ENCODE peak calls at places on chromosome 3, in six cellular contexts. One of them, this sample, is unnamed. For H3K4me1, the result is how much of the 10 kb centered on the place peaks cover.

GRCh38 chr3:141769171-141769894 is 6.1 kb downstream of the GRK7 start:
- DNase-seq in thoracic aorta: no peak
- DNase-seq in cardiac muscle cell: peak
- DNase-seq in mesendoderm: peak
- DNase-seq in CD4-positive, alpha-beta memory T cell: no peak
- DNase-seq in heart right ventricle: no peak
- DNase-seq in this sample: no peak

GRCh38 chr3:46566040-46566631 is at the start of gene LRRC2:
- DNase-seq in CD4-positive, alpha-beta memory T cell: peak
- DNase-seq in heart right ventricle: peak
- DNase-seq in mesendoderm: peak
- DNase-seq in thoracic aorta: no peak
- DNase-seq in cardiac muscle cell: peak
- DNase-seq in this sample: peak

GRCh38 chr3:152298393-152299242 is 29.9 kb downstream of the MBNL1 start:
- DNase-seq in mesendoderm: peak
- DNase-seq in thoracic aorta: no peak
- DNase-seq in heart right ventricle: peak
- DNase-seq in cardiac muscle cell: peak
- DNase-seq in CD4-positive, alpha-beta memory T cell: peak
- DNase-seq in this sample: peak

GRCh38 chr3:167394003-167394402 is 13.9 kb upstream of the ZBBX start:
- DNase-seq in thoracic aorta: no peak
- DNase-seq in CD4-positive, alpha-beta memory T cell: no peak
- DNase-seq in heart right ventricle: no peak
- DNase-seq in mesendoderm: no peak
- DNase-seq in cardiac muscle cell: no peak
- DNase-seq in this sample: no peak

GRCh38 chr3:54899273-54899672 is 28.6 kb downstream of the LRTM1 start:
- DNase-seq in thoracic aorta: no peak
- DNase-seq in heart right ventricle: no peak
- DNase-seq in CD4-positive, alpha-beta memory T cell: no peak
- DNase-seq in mesendoderm: no peak
- DNase-seq in cardiac muscle cell: no peak
- DNase-seq in this sample: no peak

GRCh38 chr3:13841141-13841540 is 38.7 kb downstream of the WNT7A start:
- DNase-seq in mesendoderm: no peak
- DNase-seq in CD4-positive, alpha-beta memory T cell: no peak
- DNase-seq in cardiac muscle cell: no peak
- DNase-seq in heart right ventricle: no peak
- DNase-seq in thoracic aorta: no peak
- DNase-seq in this sample: no peak

GRCh38 chr3:169678122-169678521 is 14.6 kb upstream of the MECOM start:
- DNase-seq in heart right ventricle: no peak
- DNase-seq in mesendoderm: no peak
- DNase-seq in cardiac muscle cell: peak
- DNase-seq in thoracic aorta: no peak
- DNase-seq in CD4-positive, alpha-beta memory T cell: no peak
- DNase-seq in this sample: no peak

GRCh38 chr3:192928720-192929119 is 11.1 kb upstream of the MB21D2 start:
- DNase-seq in CD4-positive, alpha-beta memory T cell: no peak
- DNase-seq in heart right ventricle: no peak
- DNase-seq in thoracic aorta: no peak
- DNase-seq in cardiac muscle cell: no peak
- DNase-seq in mesendoderm: no peak
- DNase-seq in this sample: no peak

GRCh38 chr3:47605646-47606045 is 27.0 kb upstream of the CSPG5 start:
- DNase-seq in cardiac muscle cell: peak
- DNase-seq in heart right ventricle: no peak
- DNase-seq in CD4-positive, alpha-beta memory T cell: no peak
- DNase-seq in mesendoderm: no peak
- DNase-seq in thoracic aorta: no peak
- DNase-seq in this sample: no peak

GRCh38 chr3:131193671-131194291 is 167.1 kb downstream of the NEK11 start:
- DNase-seq in cardiac muscle cell: no peak
- DNase-seq in mesendoderm: peak
- DNase-seq in heart right ventricle: no peak
- DNase-seq in CD4-positive, alpha-beta memory T cell: no peak
- DNase-seq in thoracic aorta: no peak
- DNase-seq in this sample: no peak

GRCh38 chr3:184508938-184509337 is 52.6 kb upstream of the EPHB3 start:
- DNase-seq in heart right ventricle: no peak
- DNase-seq in cardiac muscle cell: no peak
- DNase-seq in thoracic aorta: no peak
- DNase-seq in CD4-positive, alpha-beta memory T cell: no peak
- DNase-seq in mesendoderm: no peak
- DNase-seq in this sample: no peak

GRCh38 chr3:152121292-152121654 is 147.5 kb upstream of the MBNL1 start:
- DNase-seq in CD4-positive, alpha-beta memory T cell: no peak
- DNase-seq in heart right ventricle: no peak
- DNase-seq in mesendoderm: no peak
- DNase-seq in thoracic aorta: no peak
- DNase-seq in cardiac muscle cell: peak
- DNase-seq in this sample: no peak

GRCh38 chr3:144942501-144943197 is 971.0 kb downstream of the DIPK2A start:
- DNase-seq in thoracic aorta: no peak
- DNase-seq in CD4-positive, alpha-beta memory T cell: no peak
- DNase-seq in mesendoderm: no peak
- DNase-seq in heart right ventricle: no peak
- DNase-seq in cardiac muscle cell: no peak
- DNase-seq in this sample: no peak
- H3K4me1 ChIP-seq in thoracic aorta: under half
- H3K4me1 ChIP-seq in CD4-positive, alpha-beta memory T cell: under half
- H3K4me1 ChIP-seq in mesendoderm: under half
- H3K4me1 ChIP-seq in heart right ventricle: under half
- H3K4me1 ChIP-seq in cardiac muscle cell: under half
- H3K4me1 ChIP-seq in this sample: under half

GRCh38 chr3:64560802-64561502 is 126.8 kb downstream of the ADAMTS9 start:
- DNase-seq in cardiac muscle cell: no peak
- DNase-seq in thoracic aorta: no peak
- DNase-seq in heart right ventricle: no peak
- DNase-seq in mesendoderm: no peak
- DNase-seq in CD4-positive, alpha-beta memory T cell: no peak
- DNase-seq in this sample: no peak

GRCh38 chr3:64561503-64561810 is 126.3 kb downstream of the ADAMTS9 start:
- DNase-seq in CD4-positive, alpha-beta memory T cell: no peak
- DNase-seq in thoracic aorta: no peak
- DNase-seq in heart right ventricle: no peak
- DNase-seq in cardiac muscle cell: no peak
- DNase-seq in mesendoderm: no peak
- DNase-seq in this sample: no peak

GRCh38 chr3:64559658-64560057 is 128.1 kb downstream of the ADAMTS9 start:
- DNase-seq in cardiac muscle cell: no peak
- DNase-seq in thoracic aorta: no peak
- DNase-seq in mesendoderm: no peak
- DNase-seq in CD4-positive, alpha-beta memory T cell: no peak
- DNase-seq in heart right ventricle: no peak
- DNase-seq in this sample: no peak

GRCh38 chr3:64568895-64569509 is 118.8 kb downstream of the ADAMTS9 start:
- DNase-seq in cardiac muscle cell: no peak
- DNase-seq in mesendoderm: no peak
- DNase-seq in heart right ventricle: no peak
- DNase-seq in CD4-positive, alpha-beta memory T cell: no peak
- DNase-seq in thoracic aorta: no peak
- DNase-seq in this sample: no peak

GRCh38 chr3:64563776-64564175 is 124.0 kb downstream of the ADAMTS9 start:
- DNase-seq in cardiac muscle cell: no peak
- DNase-seq in thoracic aorta: no peak
- DNase-seq in heart right ventricle: no peak
- DNase-seq in CD4-positive, alpha-beta memory T cell: no peak
- DNase-seq in mesendoderm: no peak
- DNase-seq in this sample: no peak
- H3K4me1 ChIP-seq in cardiac muscle cell: under half
- H3K4me1 ChIP-seq in thoracic aorta: under half
- H3K4me1 ChIP-seq in heart right ventricle: under half
- H3K4me1 ChIP-seq in CD4-positive, alpha-beta memory T cell: under half
- H3K4me1 ChIP-seq in mesendoderm: under half
- H3K4me1 ChIP-seq in this sample: under half

DNA sequence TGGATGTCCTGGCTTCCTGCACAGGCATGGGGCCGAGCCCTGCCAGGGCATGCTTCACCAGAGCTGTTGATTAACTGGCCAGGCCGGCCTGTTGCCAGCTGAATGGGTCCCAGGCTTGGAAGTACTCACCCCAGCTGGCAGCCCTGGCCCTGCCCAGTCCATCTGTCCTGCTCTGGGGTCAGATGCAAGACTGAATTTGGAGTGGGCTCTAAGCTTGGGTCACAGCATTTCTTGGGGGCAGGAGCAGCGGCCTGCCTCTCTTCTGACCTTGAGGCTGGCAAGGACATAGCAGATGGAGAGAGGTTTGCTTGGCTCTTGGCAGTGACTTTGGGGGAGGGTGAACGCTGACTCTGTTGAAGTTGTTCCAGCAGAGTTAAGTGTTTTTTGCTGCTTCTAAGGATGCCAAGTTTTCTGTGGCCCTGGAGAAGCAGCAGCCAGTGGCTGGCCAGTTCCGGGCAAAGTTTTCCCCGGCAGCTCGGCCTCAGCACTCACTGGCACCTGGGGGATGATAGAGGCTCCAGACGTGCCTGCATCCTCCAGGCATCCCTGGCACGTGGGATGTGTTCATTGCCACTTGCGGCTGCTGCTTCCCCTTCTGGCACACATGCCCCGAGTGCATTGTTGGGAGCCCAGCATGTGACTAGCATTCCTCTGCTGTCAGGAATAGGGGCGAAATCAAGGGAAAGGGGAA is 22.9 kb downstream of the PDIA5 start:
- DNase-seq in heart right ventricle: peak
- DNase-seq in CD4-positive, alpha-beta memory T cell: no peak
- DNase-seq in cardiac muscle cell: no peak
- DNase-seq in thoracic aorta: peak
- DNase-seq in mesendoderm: no peak
- DNase-seq in this sample: no peak
- H3K4me1 ChIP-seq in heart right ventricle: under half
- H3K4me1 ChIP-seq in CD4-positive, alpha-beta memory T cell: under half
- H3K4me1 ChIP-seq in cardiac muscle cell: under half
- H3K4me1 ChIP-seq in thoracic aorta: half or more
- H3K4me1 ChIP-seq in mesendoderm: under half
- H3K4me1 ChIP-seq in this sample: under half

GRCh38 chr3:30349507-30349906 is 256.9 kb upstream of the TGFBR2 start:
- DNase-seq in thoracic aorta: no peak
- DNase-seq in mesendoderm: peak
- DNase-seq in heart right ventricle: peak
- DNase-seq in CD4-positive, alpha-beta memory T cell: no peak
- DNase-seq in cardiac muscle cell: no peak
- DNase-seq in this sample: no peak
- H3K4me1 ChIP-seq in thoracic aorta: half or more
- H3K4me1 ChIP-seq in mesendoderm: under half
- H3K4me1 ChIP-seq in heart right ventricle: half or more
- H3K4me1 ChIP-seq in CD4-positive, alpha-beta memory T cell: half or more
- H3K4me1 ChIP-seq in cardiac muscle cell: under half
- H3K4me1 ChIP-seq in this sample: under half

GRCh38 chr3:71228156-71228885 is 355.2 kb downstream of the FOXP1 start:
- DNase-seq in heart right ventricle: no peak
- DNase-seq in CD4-positive, alpha-beta memory T cell: no peak
- DNase-seq in thoracic aorta: no peak
- DNase-seq in cardiac muscle cell: no peak
- DNase-seq in mesendoderm: no peak
- DNase-seq in this sample: no peak
- H3K4me1 ChIP-seq in heart right ventricle: under half
- H3K4me1 ChIP-seq in CD4-positive, alpha-beta memory T cell: under half
- H3K4me1 ChIP-seq in thoracic aorta: half or more
- H3K4me1 ChIP-seq in cardiac muscle cell: under half
- H3K4me1 ChIP-seq in mesendoderm: under half
- H3K4me1 ChIP-seq in this sample: under half

GRCh38 chr3:187286467-187287059 is 5.0 kb downstream of the MASP1 start:
- DNase-seq in heart right ventricle: no peak
- DNase-seq in mesendoderm: no peak
- DNase-seq in cardiac muscle cell: peak
- DNase-seq in thoracic aorta: no peak
- DNase-seq in CD4-positive, alpha-beta memory T cell: no peak
- DNase-seq in this sample: no peak
- H3K4me1 ChIP-seq in heart right ventricle: under half
- H3K4me1 ChIP-seq in mesendoderm: under half
- H3K4me1 ChIP-seq in cardiac muscle cell: under half
- H3K4me1 ChIP-seq in thoracic aorta: under half
- H3K4me1 ChIP-seq in CD4-positive, alpha-beta memory T cell: under half
- H3K4me1 ChIP-seq in this sample: under half

GRCh38 chr3:98967758-98968157 is 66.3 kb upstream of the DCBLD2 start:
- DNase-seq in heart right ventricle: no peak
- DNase-seq in CD4-positive, alpha-beta memory T cell: no peak
- DNase-seq in mesendoderm: no peak
- DNase-seq in cardiac muscle cell: no peak
- DNase-seq in thoracic aorta: no peak
- DNase-seq in this sample: no peak
- H3K4me1 ChIP-seq in heart right ventricle: under half
- H3K4me1 ChIP-seq in CD4-positive, alpha-beta memory T cell: under half
- H3K4me1 ChIP-seq in mesendoderm: under half
- H3K4me1 ChIP-seq in cardiac muscle cell: under half
- H3K4me1 ChIP-seq in thoracic aorta: under half
- H3K4me1 ChIP-seq in this sample: under half

This sample was measured in CD4-positive, CD25-positive, alpha-beta regulatory T cell.